ENCODE peak calls at places on chromosomes 11 and 22, in five cellular contexts. One of them, this sample, is unnamed.
A peak's percentile ranks its signal among the peaks of the same experiment; 100 is the strongest.

GRCh38 chr22:45760682-45761081 is 89.0 kb downstream of the ATXN10 start:
- DNase-seq in choroid plexus epithelial cell: no peak
- DNase-seq in lung: no peak
- DNase-seq in kidney epithelial cell: no peak
- DNase-seq in cardiac fibroblast: no peak
- DNase-seq in this sample: no peak

GRCh38 chr22:29457730-29458129 is 19.3 kb downstream of the RFPL1 start:
- DNase-seq in lung: peak; percentile 37
- DNase-seq in choroid plexus epithelial cell: peak; percentile 66
- DNase-seq in kidney epithelial cell: no peak
- DNase-seq in cardiac fibroblast: peak; percentile 43
- DNase-seq in this sample: peak; percentile 58

GRCh38 chr11:116641561-116642045 is 131.2 kb downstream of the BUD13 start:
- DNase-seq in kidney epithelial cell: no peak
- DNase-seq in lung: peak; percentile 39
- DNase-seq in choroid plexus epithelial cell: peak; percentile 39
- DNase-seq in cardiac fibroblast: peak; percentile 34
- DNase-seq in this sample: peak; percentile 31

GRCh38 chr11:59765068-59765770 is 10.0 kb downstream of the STX3 start:
- DNase-seq in cardiac fibroblast: no peak
- DNase-seq in kidney epithelial cell: no peak
- DNase-seq in lung: no peak
- DNase-seq in choroid plexus epithelial cell: no peak
- DNase-seq in this sample: no peak

GRCh38 chr22:45934659-45935341 is 42.2 kb downstream of the WNT7B start:
- DNase-seq in cardiac fibroblast: peak; percentile 60
- DNase-seq in lung: peak; percentile 44
- DNase-seq in choroid plexus epithelial cell: peak; percentile 46
- DNase-seq in kidney epithelial cell: peak; percentile 95
- DNase-seq in this sample: peak; percentile 57

GRCh38 chr22:36368359-36368983 is 19.3 kb downstream of the MYH9 start:
- DNase-seq in lung: no peak
- DNase-seq in kidney epithelial cell: peak; percentile 72
- DNase-seq in choroid plexus epithelial cell: peak; percentile 83
- DNase-seq in cardiac fibroblast: peak; percentile 87
- DNase-seq in this sample: peak; percentile 87

GRCh38 chr11:111819161-111820058 is 52.0 kb downstream of the ALG9 start:
- DNase-seq in kidney epithelial cell: no peak
- DNase-seq in choroid plexus epithelial cell: peak; percentile 73
- DNase-seq in cardiac fibroblast: peak; percentile 33
- DNase-seq in lung: no peak
- DNase-seq in this sample: peak; percentile 41

GRCh38 chr11:112401036-112401769 is 140.5 kb upstream of the PLET1 start:
- DNase-seq in cardiac fibroblast: no peak
- DNase-seq in kidney epithelial cell: no peak
- DNase-seq in lung: no peak
- DNase-seq in choroid plexus epithelial cell: no peak
- DNase-seq in this sample: no peak

GRCh38 chr11:132610791-132611190 is 921.5 kb downstream of the OPCML start:
- DNase-seq in kidney epithelial cell: no peak
- DNase-seq in choroid plexus epithelial cell: no peak
- DNase-seq in lung: no peak
- DNase-seq in cardiac fibroblast: no peak
- DNase-seq in this sample: no peak

GRCh38 chr11:62981743-62982142 is 3.0 kb downstream of the SLC22A6 start:
- DNase-seq in lung: no peak
- DNase-seq in choroid plexus epithelial cell: no peak
- DNase-seq in cardiac fibroblast: no peak
- DNase-seq in kidney epithelial cell: no peak
- DNase-seq in this sample: no peak

GRCh38 chr11:71071736-71072509 is 180.5 kb downstream of the SHANK2 start:
- DNase-seq in cardiac fibroblast: no peak
- DNase-seq in kidney epithelial cell: no peak
- DNase-seq in lung: no peak
- DNase-seq in choroid plexus epithelial cell: no peak
- DNase-seq in this sample: no peak

GRCh38 chr22:17978027-17978426 is 46.3 kb downstream of the MICAL3 start:
- DNase-seq in choroid plexus epithelial cell: no peak
- DNase-seq in lung: no peak
- DNase-seq in cardiac fibroblast: no peak
- DNase-seq in kidney epithelial cell: no peak
- DNase-seq in this sample: no peak

GRCh38 chr22:17982572-17983141 is 41.7 kb downstream of the MICAL3 start:
- DNase-seq in cardiac fibroblast: no peak
- DNase-seq in choroid plexus epithelial cell: no peak
- DNase-seq in lung: no peak
- DNase-seq in kidney epithelial cell: no peak
- DNase-seq in this sample: no peak

GRCh38 chr22:17980638-17981051 is 43.7 kb downstream of the MICAL3 start:
- DNase-seq in cardiac fibroblast: peak; percentile 45
- DNase-seq in lung: no peak
- DNase-seq in kidney epithelial cell: no peak
- DNase-seq in choroid plexus epithelial cell: no peak
- DNase-seq in this sample: peak; percentile 30

GRCh38 chr22:17981497-17981896 is 42.9 kb downstream of the MICAL3 start:
- DNase-seq in choroid plexus epithelial cell: no peak
- DNase-seq in lung: no peak
- DNase-seq in cardiac fibroblast: no peak
- DNase-seq in kidney epithelial cell: no peak
- DNase-seq in this sample: no peak

GRCh38 chr22:17980013-17980510 is 44.3 kb downstream of the MICAL3 start:
- DNase-seq in cardiac fibroblast: peak; percentile 38
- DNase-seq in choroid plexus epithelial cell: no peak
- DNase-seq in lung: no peak
- DNase-seq in kidney epithelial cell: no peak
- DNase-seq in this sample: peak; percentile 32
- H3K4me3 ChIP-seq in cardiac fibroblast: no peak overlapping the region
- H3K4me3 ChIP-seq in choroid plexus epithelial cell: no peak overlapping the region
- H3K4me3 ChIP-seq in lung: no peak overlapping the region
- H3K4me3 ChIP-seq in kidney epithelial cell: no peak overlapping the region
- H3K4me3 ChIP-seq in this sample: no peak overlapping the region

GRCh38 chr22:37907036-37907954 is 1.2 kb downstream of the MICALL1 start:
- DNase-seq in lung: no peak
- DNase-seq in choroid plexus epithelial cell: peak; percentile 47
- DNase-seq in cardiac fibroblast: no peak
- DNase-seq in kidney epithelial cell: no peak
- DNase-seq in this sample: peak; percentile 41

GRCh38 chr22:37909756-37910155 is 3.7 kb downstream of the MICALL1 start:
- DNase-seq in choroid plexus epithelial cell: no peak
- DNase-seq in kidney epithelial cell: no peak
- DNase-seq in lung: no peak
- DNase-seq in cardiac fibroblast: no peak
- DNase-seq in this sample: no peak

GRCh38 chr22:37904572-37905533 is 1.2 kb upstream of the MICALL1 start:
- DNase-seq in choroid plexus epithelial cell: peak; percentile 98
- DNase-seq in cardiac fibroblast: peak; percentile 94
- DNase-seq in lung: peak; percentile 39
- DNase-seq in kidney epithelial cell: peak; percentile 97
- DNase-seq in this sample: peak; percentile 98

GRCh38 chr22:37906364-37907008 is 389 bp downstream of the MICALL1 start:
- DNase-seq in lung: no peak
- DNase-seq in cardiac fibroblast: no peak
- DNase-seq in choroid plexus epithelial cell: no peak
- DNase-seq in kidney epithelial cell: no peak
- DNase-seq in this sample: no peak

DNA sequence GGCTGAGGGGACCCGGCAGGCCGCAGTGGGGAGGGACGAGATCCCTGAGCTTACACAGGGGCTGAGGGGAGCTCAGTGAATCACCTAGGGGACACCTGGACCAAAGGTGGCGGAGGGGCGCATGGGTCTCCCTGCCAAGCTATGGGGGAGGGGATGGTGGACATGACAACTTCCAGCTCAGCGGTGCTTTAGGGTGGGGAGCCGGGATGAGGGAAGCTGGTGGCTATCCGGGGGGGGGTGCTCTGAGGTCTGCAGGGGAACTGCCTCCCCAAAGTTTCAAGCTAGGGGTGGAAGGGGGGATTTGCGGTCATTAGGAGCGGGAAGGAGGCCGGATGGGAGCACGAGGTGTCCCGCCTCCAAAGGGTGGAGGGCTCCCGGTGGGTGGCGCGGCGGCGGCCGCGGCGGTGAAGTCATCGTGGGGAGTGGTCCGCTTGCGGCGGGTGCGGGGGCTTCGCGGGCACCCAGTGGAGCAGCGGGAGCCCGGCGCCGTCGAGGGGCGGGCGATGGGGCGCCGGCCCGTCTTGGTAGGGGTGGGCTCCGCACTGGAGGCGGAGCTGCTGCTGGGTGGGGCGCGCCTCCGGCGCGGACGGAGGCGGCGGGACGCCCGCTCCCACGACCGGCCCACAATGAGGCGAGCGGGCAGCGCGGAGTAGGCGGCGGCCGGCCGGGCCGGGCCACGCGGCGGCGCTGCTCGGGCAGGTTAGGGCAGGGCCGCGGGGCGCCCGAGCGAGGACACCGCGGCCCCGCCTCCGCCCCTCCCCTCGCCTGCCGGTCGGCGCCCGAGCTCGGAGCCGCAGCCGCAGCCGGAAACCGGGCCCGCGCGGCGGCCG is at the start of gene MICALL1:
- DNase-seq in choroid plexus epithelial cell: peak; percentile 73
- DNase-seq in lung: peak; percentile 61
- DNase-seq in kidney epithelial cell: no peak
- DNase-seq in cardiac fibroblast: peak; percentile 78
- DNase-seq in this sample: peak; percentile 70
- TF ChIP-seq CTCF in choroid plexus epithelial cell: no peak
- TF ChIP-seq CTCF in lung: no peak
- TF ChIP-seq CTCF in kidney epithelial cell: no peak
- TF ChIP-seq CTCF in cardiac fibroblast: no peak
- TF ChIP-seq CTCF in this sample: no peak

DNA sequence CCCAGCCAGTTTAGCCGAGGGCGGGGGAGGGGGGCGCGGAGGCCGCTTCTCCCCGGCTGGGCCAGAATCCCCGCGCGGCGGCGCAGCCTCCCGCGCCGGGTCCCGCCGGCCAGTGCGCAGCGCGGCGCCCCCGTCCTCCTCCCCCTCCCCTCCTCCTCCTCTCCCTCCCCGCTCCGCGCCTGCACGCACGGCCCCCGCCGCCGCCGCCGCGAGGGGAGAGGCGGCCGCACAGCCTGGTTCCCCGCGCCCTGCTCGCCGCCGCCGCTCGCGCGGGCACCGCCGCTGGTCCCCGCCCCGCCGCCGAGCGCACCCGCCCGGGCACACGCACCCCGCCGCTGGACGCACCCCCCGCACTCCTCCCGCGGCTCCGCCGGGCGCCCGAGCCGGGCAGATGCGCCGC is at the start of gene FLRT1:
- DNase-seq in cardiac fibroblast: no peak
- DNase-seq in lung: no peak
- DNase-seq in choroid plexus epithelial cell: no peak
- DNase-seq in kidney epithelial cell: no peak
- DNase-seq in this sample: no peak
- H3K4me3 ChIP-seq in cardiac fibroblast: peak within 1 kb of the TSS; percentile 28
- H3K4me3 ChIP-seq in lung: no peak within 1 kb of the TSS
- H3K4me3 ChIP-seq in choroid plexus epithelial cell: peak within 1 kb of the TSS; percentile 41
- H3K4me3 ChIP-seq in kidney epithelial cell: no peak within 1 kb of the TSS
- H3K4me3 ChIP-seq in this sample: peak within 1 kb of the TSS; percentile 7

GRCh38 chr11:8338138-8338537 is 74.5 kb upstream of the LMO1 start:
- DNase-seq in kidney epithelial cell: no peak
- DNase-seq in lung: no peak
- DNase-seq in cardiac fibroblast: peak; percentile 32
- DNase-seq in choroid plexus epithelial cell: peak; percentile 54
- DNase-seq in this sample: peak; percentile 34
- TF ChIP-seq CTCF in kidney epithelial cell: peak; percentile 88
- TF ChIP-seq CTCF in lung: no peak
- TF ChIP-seq CTCF in cardiac fibroblast: peak; percentile 67
- TF ChIP-seq CTCF in choroid plexus epithelial cell: peak; percentile 85
- TF ChIP-seq CTCF in this sample: peak; percentile 72

GRCh38 chr11:86460461-86461404 is 86.0 kb downstream of the CCDC81 start:
- DNase-seq in cardiac fibroblast: peak; percentile 31
- DNase-seq in kidney epithelial cell: no peak
- DNase-seq in choroid plexus epithelial cell: peak; percentile 73
- DNase-seq in lung: no peak
- DNase-seq in this sample: peak; percentile 55

GRCh38 chr11:86456075-86456939 is 81.6 kb downstream of the CCDC81 start:
- DNase-seq in kidney epithelial cell: no peak
- DNase-seq in lung: peak; percentile 83
- DNase-seq in cardiac fibroblast: peak; percentile 88
- DNase-seq in choroid plexus epithelial cell: peak; percentile 90
- DNase-seq in this sample: peak; percentile 88

GRCh38 chr11:86459682-86460460 is 85.2 kb downstream of the CCDC81 start:
- DNase-seq in kidney epithelial cell: peak; percentile 88
- DNase-seq in lung: peak; percentile 58
- DNase-seq in cardiac fibroblast: peak; percentile 90
- DNase-seq in choroid plexus epithelial cell: peak; percentile 94
- DNase-seq in this sample: peak; percentile 92

GRCh38 chr11:86459002-86459385 is 84.3 kb downstream of the CCDC81 start:
- DNase-seq in cardiac fibroblast: peak; percentile 50
- DNase-seq in choroid plexus epithelial cell: no peak
- DNase-seq in kidney epithelial cell: no peak
- DNase-seq in lung: no peak
- DNase-seq in this sample: peak; percentile 33

DNA sequence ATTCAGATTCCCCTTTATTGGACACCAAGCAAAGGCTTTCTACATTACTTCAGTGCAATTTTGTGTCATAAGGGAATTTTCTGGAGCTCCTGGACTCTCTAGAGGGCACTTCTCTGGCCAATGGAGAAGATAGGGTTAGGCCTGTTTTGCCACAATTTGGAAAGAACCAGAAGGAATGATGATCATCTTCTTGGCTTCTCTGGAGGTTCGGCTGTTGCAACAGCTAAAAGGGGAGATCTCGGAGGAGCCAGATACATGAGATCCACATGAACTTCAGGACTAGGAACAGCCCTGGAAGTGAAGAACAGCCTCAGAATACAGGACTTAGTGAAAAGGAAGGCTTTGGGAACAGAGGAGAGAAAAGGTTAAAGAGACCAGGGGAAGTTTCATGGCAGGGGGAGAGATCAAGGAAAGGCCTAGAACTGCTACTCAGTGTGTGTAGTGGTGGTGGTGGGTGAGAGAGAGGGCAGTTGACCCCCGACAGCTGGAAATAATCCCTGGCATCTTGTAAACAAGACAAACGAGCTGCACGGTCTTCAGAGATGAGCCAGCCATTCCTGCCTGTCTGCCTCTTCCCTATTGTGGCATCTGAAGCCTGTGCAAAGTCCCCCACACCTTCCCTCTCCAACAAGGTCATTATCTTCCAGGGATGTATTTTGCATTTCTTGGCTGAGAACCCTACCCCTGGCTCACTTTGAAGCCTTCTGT is 83.8 kb downstream of the CCDC81 start:
- DNase-seq in kidney epithelial cell: no peak
- DNase-seq in choroid plexus epithelial cell: no peak
- DNase-seq in cardiac fibroblast: no peak
- DNase-seq in lung: no peak
- DNase-seq in this sample: no peak
- H3K4me3 ChIP-seq in kidney epithelial cell: no peak overlapping the region
- H3K4me3 ChIP-seq in choroid plexus epithelial cell: no peak overlapping the region
- H3K4me3 ChIP-seq in cardiac fibroblast: no peak overlapping the region
- H3K4me3 ChIP-seq in lung: no peak overlapping the region
- H3K4me3 ChIP-seq in this sample: no peak overlapping the region

This sample was measured in fibroblast of pulmonary artery.